ENCODE peak calls at places on chromosomes 7 and 10, in ten cellular contexts. H, T, J, Z, Y, E, I, G, L and A are unnamed samples.

GRCh38 chr10:70528726-70529362 is 50.3 kb downstream of the PALD1 start:
- DNase-seq in I (peak), H (no peak), Y (no peak), T (no peak), G (no peak), J (no peak), Z (no peak), E (no peak), L (no peak), A (no peak)

GRCh38 chr10:86439544-86439943 is 72.9 kb upstream of the GRID1 start:
- DNase-seq in I (peak), H (no peak), Z (no peak), E (peak), J (no peak), Y (no peak), L (no peak), T (no peak), G (no peak), A (no peak)

GRCh38 chr10:131076341-131076740 is 235.2 kb downstream of the TCERG1L start:
- DNase-seq in I (no peak), J (no peak), L (no peak), Y (no peak), Z (no peak), T (no peak), G (no peak), E (no peak), H (no peak), A (peak)

GRCh38 chr7:139232377-139232717 is 1.3 kb downstream of the UBN2 start:
- DNase-seq in E (no peak), H (no peak), Z (no peak), I (no peak), Y (no peak), J (no peak), G (no peak), T (no peak), L (no peak), A (no peak)

GRCh38 chr7:51376420-51377092 is 59.9 kb upstream of the COBL start:
- DNase-seq in G (no peak), Z (no peak), H (no peak), T (no peak), I (no peak), Y (no peak), L (no peak), J (no peak), E (no peak), A (no peak)

GRCh38 chr10:108187396-108188012 is 1023.0 kb upstream of the SORCS1 start:
- DNase-seq in T (no peak), L (no peak), G (no peak), H (no peak), Z (no peak), E (no peak), J (no peak), I (no peak), Y (no peak), A (no peak)

GRCh38 chr7:133676805-133677370 is 424.0 kb downstream of the EXOC4 start:
- DNase-seq in H (no peak), Z (no peak), Y (no peak), G (no peak), L (no peak), E (no peak), I (no peak), J (no peak), T (no peak), A (no peak)

GRCh38 chr7:47887016-47887640 is 61.1 kb downstream of the PKD1L1 start:
- DNase-seq in J (no peak), Y (no peak), H (no peak), I (peak), G (no peak), T (no peak), Z (no peak), E (no peak), L (no peak), A (no peak)

GRCh38 chr7:151091431-151091830 is 5.2 kb downstream of the AGAP3 start:
- DNase-seq in H (no peak), E (no peak), J (no peak), Z (no peak), G (peak), Y (no peak), T (no peak), I (no peak), L (no peak), A (peak)

GRCh38 chr7:42893341-42894242 is 18.3 kb downstream of the C7orf25 start:
- DNase-seq in I (no peak), L (peak), E (no peak), G (no peak), H (no peak), Y (peak), T (no peak), Z (no peak), J (no peak), A (no peak)

GRCh38 chr10:78757542-78757941 is 311.2 kb upstream of the ZMIZ1 start:
- DNase-seq in J (no peak), I (no peak), H (no peak), T (no peak), Z (no peak), Y (no peak), E (no peak), L (no peak), G (no peak), A (no peak)

GRCh38 chr10:416091-416515 is 273.4 kb downstream of the DIP2C start:
- DNase-seq in E (no peak), I (no peak), Z (no peak), H (no peak), J (no peak), G (no peak), T (no peak), L (no peak), Y (no peak), A (no peak)

GRCh38 chr7:47285860-47286491 is 295.9 kb downstream of the TNS3 start:
- DNase-seq in H (no peak), L (no peak), Z (no peak), I (peak), E (no peak), Y (no peak), T (no peak), G (no peak), J (no peak), A (no peak)

GRCh38 chr10:103566536-103566935 is 73.0 kb downstream of the NEURL1 start:
- DNase-seq in H (no peak), I (no peak), Y (no peak), T (no peak), J (no peak), G (no peak), L (no peak), E (no peak), Z (no peak), A (no peak)

GRCh38 chr10:30625110-30625509 is 4.4 kb downstream of the LYZL2 start:
- DNase-seq in E (no peak), L (no peak), Y (no peak), T (no peak), J (no peak), G (no peak), I (no peak), H (no peak), Z (no peak), A (no peak)

GRCh38 chr10:124586142-124586541 is 124.5 kb downstream of the LHPP start:
- DNase-seq in T (no peak), J (no peak), I (no peak), H (no peak), Z (no peak), G (no peak), E (no peak), L (no peak), Y (no peak), A (no peak)

GRCh38 chr7:83739527-83739926 is 90.6 kb upstream of the SEMA3E start:
- DNase-seq in T (no peak), J (no peak), G (no peak), Z (no peak), L (no peak), Y (no peak), H (no peak), E (no peak), I (no peak), A (no peak)

GRCh38 chr10:132137111-132138072 is 49.4 kb upstream of the DPYSL4 start:
- DNase-seq in T (no peak), E (no peak), H (no peak), L (no peak), I (no peak), G (no peak), Z (no peak), Y (no peak), J (no peak), A (no peak)

GRCh38 chr7:20343954-20344353 is 13.3 kb downstream of the ITGB8 start:
- DNase-seq in Z (no peak), E (no peak), J (no peak), L (no peak), G (no peak), T (no peak), H (no peak), I (no peak), Y (no peak), A (no peak)

GRCh38 chr10:68756246-68756645 is 35.2 kb downstream of the CCAR1 start:
- DNase-seq in Z (no peak), Y (no peak), L (no peak), H (no peak), T (no peak), J (no peak), E (no peak), G (no peak), I (no peak), A (no peak)

GRCh38 chr7:25858200-25858561 is 293.8 kb upstream of the NFE2L3 start:
- DNase-seq in J (no peak), T (no peak), Z (no peak), G (no peak), L (no peak), E (no peak), Y (no peak), I (no peak), H (no peak), A (no peak)

GRCh38 chr7:24548390-24548789 is 24.9 kb upstream of the PALS2 start:
- DNase-seq in L (no peak), I (no peak), Z (no peak), J (no peak), E (no peak), Y (no peak), H (no peak), G (no peak), T (no peak), A (no peak)

GRCh38 chr10:76356557-76356956 is 925.1 kb downstream of the LRMDA start:
- DNase-seq in Y (no peak), H (no peak), Z (no peak), L (no peak), E (no peak), G (no peak), I (no peak), J (no peak), T (no peak), A (no peak)

GRCh38 chr10:21517134-21517982 is 8.1 kb downstream of the SKIDA1 start:
- DNase-seq in T (no peak), Y (peak), E (no peak), L (peak), G (peak), I (peak), Z (peak), J (no peak), H (peak), A (peak)

GRCh38 chr10:55358539-55358938 is 557.5 kb upstream of the PCDH15 start:
- DNase-seq in Y (no peak), L (no peak), G (no peak), I (no peak), T (no peak), J (no peak), E (no peak), Z (no peak), H (no peak), A (no peak)

GRCh38 chr7:125355899-125356298 is 426.3 kb upstream of the POT1 start:
- DNase-seq in Y (no peak), I (no peak), L (no peak), H (no peak), Z (no peak), G (no peak), J (no peak), T (no peak), E (no peak), A (no peak)

GRCh38 chr10:127612-128432 is 7.4 kb upstream of the ZMYND11 start:
- DNase-seq in T (no peak), J (no peak), Z (no peak), G (peak), H (peak), L (no peak), I (no peak), E (no peak), Y (no peak), A (no peak)

GRCh38 chr10:13840036-13840435 is 253.3 kb downstream of the PRPF18 start:
- DNase-seq in Y (no peak), T (no peak), L (no peak), H (no peak), E (no peak), G (no peak), I (no peak), Z (no peak), J (no peak), A (no peak)

GRCh38 chr10:43390791-43391190 is 18.2 kb downstream of the HNRNPF start:
- DNase-seq in Z (no peak), I (peak), J (no peak), L (no peak), G (no peak), Y (no peak), T (no peak), H (peak), E (peak), A (peak)

GRCh38 chr10:93991596-93992284 is 2.0 kb upstream of the PLCE1 start:
- DNase-seq in T (no peak), Z (no peak), L (no peak), I (peak), H (no peak), Y (no peak), G (no peak), J (no peak), E (no peak), A (no peak)

GRCh38 chr10:21329995-21330627 is 195.4 kb downstream of the SKIDA1 start:
- DNase-seq in I (no peak), Z (no peak), E (no peak), L (no peak), G (no peak), T (no peak), Y (peak), J (no peak), H (no peak), A (no peak)